ENCODE peak calls at places on chromosomes 5 and 9, in six cellular contexts. I is neuronal stem cell, X is IMR-90, Y is mesendoderm, O is H9, D is H1. V is an unnamed sample.

GRCh38 chr5:43007246-43007910 is 32.7 kb downstream of the ANXA2R start:
- DNase-seq in D (no peak), O (peak), I (peak), X (peak), Y (peak), V (peak)

GRCh38 chr9:137694962-137695875 is 76.4 kb downstream of the EHMT1 start:
- DNase-seq in D (peak), X (no peak), O (peak), I (peak), Y (peak), V (peak)

GRCh38 chr5:78699565-78700143 is 51.1 kb upstream of the LHFPL2 start:
- DNase-seq in X (peak), O (no peak), D (no peak), I (no peak), Y (peak), V (peak)

GRCh38 chr5:14838396-14839319 is 32.9 kb downstream of the ANKH start:
- DNase-seq in Y (no peak), I (no peak), D (no peak), O (no peak), X (no peak), V (no peak)

GRCh38 chr5:170809551-170809950 is 26.0 kb downstream of the GABRP start:
- DNase-seq in O (peak), X (peak), D (peak), Y (peak), I (peak), V (peak)

GRCh38 chr9:5140151-5140550 is 45.3 kb downstream of the INSL6 start:
- DNase-seq in X (peak), O (no peak), D (no peak), I (no peak), Y (no peak), V (no peak)

GRCh38 chr5:35202319-35203111 is 27.8 kb downstream of the PRLR start:
- DNase-seq in I (peak), Y (peak), O (peak), D (peak), X (peak), V (peak)

GRCh38 chr5:86968311-86968753 is 299.4 kb upstream of the RASA1 start:
- DNase-seq in I (peak), Y (peak), O (no peak), D (no peak), X (peak), V (peak)

GRCh38 chr5:68444833-68445232 is 229.3 kb downstream of the PIK3R1 start:
- DNase-seq in Y (no peak), I (no peak), O (no peak), X (no peak), D (no peak), V (no peak)

GRCh38 chr5:51495672-51496071 is 112.4 kb downstream of the ISL1 start:
- DNase-seq in I (peak), O (no peak), D (no peak), X (peak), Y (peak), V (peak)

GRCh38 chr9:4591123-4591500 is 71.0 kb upstream of the PLPP6 start:
- DNase-seq in Y (no peak), I (no peak), O (no peak), D (no peak), X (no peak), V (no peak)

GRCh38 chr5:116947691-116948528 is 373.3 kb upstream of the SEMA6A start:
- DNase-seq in D (peak), X (no peak), O (peak), Y (peak), I (peak), V (peak)

GRCh38 chr5:74272019-74272775 is 368.3 kb downstream of the ENC1 start:
- DNase-seq in D (peak), Y (peak), O (peak), X (peak), I (peak), V (no peak)

GRCh38 chr5:143968071-143968878 is 156.3 kb downstream of the HMHB1 start:
- DNase-seq in X (peak), O (no peak), D (no peak), I (peak), Y (peak), V (peak)

GRCh38 chr9:125902224-125902623 is 155.1 kb downstream of the PBX3 start:
- DNase-seq in I (no peak), X (no peak), Y (no peak), D (no peak), O (no peak), V (no peak)

GRCh38 chr9:136489731-136490130 is 6.9 kb upstream of the SEC16A start:
- DNase-seq in Y (no peak), X (no peak), I (no peak), O (no peak), D (no peak), V (no peak)

GRCh38 chr5:130651440-130651839 is 513.6 kb downstream of the HINT1 start:
- DNase-seq in Y (peak), I (no peak), X (no peak), O (peak), D (peak), V (no peak)

GRCh38 chr5:74625742-74626241 is 14.7 kb downstream of the ENC1 start:
- DNase-seq in O (peak), D (no peak), Y (peak), I (no peak), X (no peak), V (no peak)

GRCh38 chr5:142753114-142753764 is 16.9 kb upstream of the ARHGAP26 start:
- DNase-seq in O (no peak), D (no peak), Y (no peak), I (no peak), X (no peak), V (no peak)

GRCh38 chr9:83062011-83062652 is 810 bp downstream of the RASEF start:
- DNase-seq in D (peak), Y (peak), O (peak), X (peak), I (peak), V (peak)

GRCh38 chr9:71690058-71690691 is 78.1 kb downstream of the CEMIP2 start:
- DNase-seq in O (no peak), Y (no peak), I (no peak), D (no peak), X (peak), V (peak)

GRCh38 chr9:15735083-15735974 is 182.5 kb downstream of the CCDC171 start:
- DNase-seq in I (no peak), X (peak), O (no peak), Y (no peak), D (no peak), V (peak)

GRCh38 chr5:115424446-115424845 is 120.1 kb downstream of the FEM1C start:
- DNase-seq in O (no peak), I (no peak), X (no peak), Y (no peak), D (no peak), V (no peak)

GRCh38 chr5:152331718-152332117 is 73.4 kb downstream of the NMUR2 start:
- DNase-seq in Y (no peak), X (no peak), D (no peak), O (no peak), I (no peak), V (no peak)

GRCh38 chr5:103582364-103582763 is 19.8 kb upstream of the NUDT12 start:
- DNase-seq in I (peak), X (peak), D (no peak), O (peak), Y (peak), V (peak)

GRCh38 chr5:59766394-59766793 is 127.1 kb downstream of the PDE4D start:
- DNase-seq in X (no peak), D (no peak), Y (no peak), O (no peak), I (no peak), V (peak)

GRCh38 chr5:122704247-122705036 is 70.4 kb upstream of the SNX2 start:
- DNase-seq in O (no peak), D (no peak), Y (peak), X (peak), I (no peak), V (peak)

GRCh38 chr9:17236147-17236546 is 101.3 kb downstream of the CNTLN start:
- DNase-seq in O (no peak), I (no peak), D (no peak), X (no peak), Y (no peak), V (no peak)

GRCh38 chr5:107671742-107672211 is 1.0 kb upstream of the EFNA5 start:
- DNase-seq in I (peak), Y (peak), X (peak), D (no peak), O (peak), V (peak)
- H3K18ac ChIP-seq in I (peak), Y (peak), X (no peak), D (peak), O (no peak), V (peak)

GRCh38 chr9:114504341-114505186 is 709 bp downstream of the WHRN start:
- DNase-seq in O (peak), D (no peak), Y (peak), X (peak), I (peak), V (peak)

GRCh38 chr9:114506082-114506390 is 763 bp upstream of the WHRN start:
- DNase-seq in X (no peak), I (no peak), D (no peak), Y (no peak), O (no peak), V (no peak)

GRCh38 chr9:114507726-114508125 is 2.5 kb upstream of the WHRN start:
- DNase-seq in X (peak), D (no peak), Y (peak), I (peak), O (no peak), V (peak)

GRCh38 chr9:114503522-114504340 is 1.5 kb downstream of the WHRN start:
- DNase-seq in I (no peak), Y (peak), D (no peak), X (no peak), O (no peak), V (no peak)

DNA sequence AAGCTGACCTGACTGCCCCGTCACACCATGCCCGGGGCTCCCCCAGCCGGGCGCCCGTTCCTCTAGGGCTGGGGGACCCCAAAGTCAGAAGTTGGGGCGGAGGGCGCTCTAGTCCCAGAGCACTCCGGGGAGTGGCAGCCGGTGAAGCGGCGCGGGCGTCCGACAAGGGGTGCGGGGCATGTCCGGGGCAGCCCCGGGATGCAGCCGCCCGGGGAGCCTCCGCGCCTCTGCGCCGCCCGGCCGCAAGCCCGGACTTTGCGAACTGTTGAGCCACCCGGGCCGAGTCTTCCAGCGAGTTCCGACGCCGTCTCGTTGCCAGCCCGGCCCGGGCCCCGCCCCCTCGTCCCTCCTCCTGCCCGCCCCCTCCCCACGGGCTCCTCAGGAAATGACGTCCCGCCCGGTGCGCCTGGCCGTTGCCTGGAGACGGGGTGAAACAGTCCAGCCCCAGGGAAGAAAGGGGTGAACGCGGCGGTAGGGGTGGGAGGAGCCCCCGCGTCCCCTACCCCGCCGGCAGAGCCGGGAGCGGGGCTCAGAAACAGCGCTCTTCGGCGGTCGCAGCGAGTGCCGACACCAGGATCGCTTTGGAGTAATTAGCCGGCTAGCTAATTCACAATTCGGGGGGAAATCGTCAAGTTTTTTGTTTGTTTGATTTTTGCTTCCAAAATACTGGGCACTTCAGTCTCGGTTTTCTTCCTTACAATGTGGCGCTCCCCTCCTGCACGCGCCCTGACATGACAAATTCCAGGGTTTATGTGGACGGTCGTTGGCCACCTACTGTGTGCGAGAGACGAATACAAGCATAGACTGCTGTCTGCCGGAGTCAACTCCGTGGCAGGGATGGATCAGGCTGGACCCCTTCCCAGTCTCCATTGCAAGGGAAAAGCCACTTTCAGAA is at the start of gene WHRN:
- DNase-seq in O (peak), Y (peak), I (peak), X (peak), D (peak), V (peak)
- H3K18ac ChIP-seq in O (peak), Y (peak), I (peak), X (no peak), D (no peak), V (peak)

GRCh38 chr9:133869674-133870419 is 122.3 kb downstream of the VAV2 start:
- DNase-seq in O (no peak), D (no peak), Y (peak), X (no peak), I (no peak), V (no peak)
- H3K18ac ChIP-seq in O (no peak), D (no peak), Y (no peak), X (no peak), I (peak), V (no peak)

GRCh38 chr5:81086881-81087281 is 126.7 kb downstream of the RASGRF2 start:
- DNase-seq in I (no peak), X (no peak), O (no peak), Y (no peak), D (no peak), V (no peak)

GRCh38 chr5:81095835-81096234 is 135.7 kb downstream of the RASGRF2 start:
- DNase-seq in I (no peak), O (no peak), X (no peak), Y (no peak), D (no peak), V (no peak)

GRCh38 chr5:81093536-81094196 is 133.5 kb downstream of the RASGRF2 start:
- DNase-seq in I (no peak), X (no peak), O (no peak), Y (no peak), D (no peak), V (no peak)

GRCh38 chr5:81091199-81091598 is 131.0 kb downstream of the RASGRF2 start:
- DNase-seq in I (no peak), Y (no peak), D (no peak), O (no peak), X (no peak), V (no peak)
- H3K18ac ChIP-seq in I (no peak), Y (no peak), D (no peak), O (no peak), X (no peak), V (no peak)

GRCh38 chr5:1000329-1000728 is 8.3 kb upstream of the NKD2 start:
- DNase-seq in X (no peak), Y (no peak), I (no peak), D (no peak), O (no peak), V (no peak)
- H3K18ac ChIP-seq in X (no peak), Y (no peak), I (no peak), D (no peak), O (no peak), V (no peak)

GRCh38 chr5:138178516-138179276 is at the start of the genes BRD8 and KIF20A:
- DNase-seq in O (peak), I (peak), Y (peak), D (peak), X (peak), V (peak)
- H3K18ac ChIP-seq in O (peak), I (peak), Y (peak), D (peak), X (peak), V (peak)

DNA sequence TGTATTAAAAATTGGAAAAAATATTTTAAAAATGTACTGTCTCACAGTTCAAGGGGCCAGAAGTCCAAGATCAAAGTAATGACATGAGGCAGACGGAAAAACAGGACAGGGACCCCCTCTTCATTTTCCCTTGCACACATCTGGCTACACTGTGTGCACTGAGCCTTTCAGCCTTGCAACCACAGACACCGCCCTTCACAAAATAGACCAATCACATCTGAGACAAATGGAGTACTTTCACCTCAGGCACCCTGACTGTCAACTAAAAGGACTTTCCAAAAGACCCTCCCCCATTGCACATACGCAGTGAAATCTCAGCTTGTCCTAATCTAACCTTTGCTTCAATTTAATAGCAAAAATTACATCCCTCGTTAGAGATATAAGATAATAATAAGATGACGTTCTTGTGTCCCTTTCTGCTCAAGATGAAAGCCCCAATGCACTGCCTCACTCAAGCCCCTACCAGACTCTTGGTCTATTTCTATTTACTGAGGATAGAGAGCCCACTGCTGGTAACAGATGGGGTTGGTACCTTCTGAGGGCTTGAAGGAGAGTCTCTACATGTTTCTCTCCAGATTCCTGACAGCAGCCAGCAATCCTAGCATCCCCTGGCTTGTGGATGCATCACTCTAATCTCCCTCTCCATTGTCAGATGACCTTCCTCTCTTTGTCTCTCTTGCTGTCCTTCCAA is 514.8 kb upstream of the ADAMTS16 start:
- DNase-seq in I (no peak), Y (peak), D (no peak), O (no peak), X (no peak), V (no peak)
- H3K18ac ChIP-seq in I (no peak), Y (no peak), D (no peak), O (no peak), X (no peak), V (no peak)

DNA sequence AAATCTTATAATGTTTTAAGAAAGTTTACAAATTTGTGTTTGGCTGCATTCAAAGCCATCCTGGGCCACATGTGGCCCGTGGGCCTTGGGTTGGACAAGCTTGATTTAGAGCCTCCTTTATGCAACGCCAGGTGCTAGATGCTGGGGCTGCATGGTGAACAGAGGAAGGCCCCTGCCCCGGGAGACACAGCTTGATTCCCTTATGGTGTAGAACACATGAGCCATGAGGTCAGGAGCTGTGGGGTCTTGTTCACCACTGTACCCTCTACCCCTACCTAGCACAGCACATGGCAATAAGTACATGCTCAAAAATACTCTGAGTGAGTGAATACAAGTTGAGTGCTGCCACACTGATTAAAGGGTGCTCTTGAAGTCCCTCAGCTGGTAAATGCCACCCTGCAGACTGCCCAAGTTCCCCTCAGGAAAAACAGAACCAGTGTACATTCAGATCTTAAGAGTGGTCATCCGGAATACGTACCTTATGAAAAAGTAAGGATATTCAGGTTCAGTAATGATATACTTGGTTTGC is 71.9 kb downstream of the ARRDC3 start:
- DNase-seq in X (no peak), I (no peak), Y (no peak), O (no peak), D (no peak), V (no peak)
- H3K18ac ChIP-seq in X (peak), I (no peak), Y (no peak), O (no peak), D (no peak), V (peak)

GRCh38 chr5:150575745-150576448 is 64.6 kb upstream of the SYNPO start:
- DNase-seq in Y (no peak), O (no peak), D (no peak), X (no peak), I (no peak), V (no peak)
- H3K18ac ChIP-seq in Y (no peak), O (no peak), D (no peak), X (no peak), I (peak), V (no peak)

V was measured in mesenchymal stem cell.